ENCODE peak calls at places on chromosomes 16 and 17, in six cellular contexts. Q is GM10248, F is BJ, T is GM20000, Y is hepatocyte, J is ovary. I is an unnamed sample.

GRCh38 chr17:66525338-66525737 is 222.9 kb downstream of the PRKCA start:
- DNase-seq in Y (no peak), Q (no peak), T (no peak), F (no peak), J (no peak), I (no peak)

GRCh38 chr17:1461193-1461944 is 5.3 kb upstream of the CRK start:
- DNase-seq in Q (no peak), F (no peak), Y (no peak), T (no peak), J (no peak), I (no peak)

GRCh38 chr16:31475949-31476304 is 4.0 kb downstream of the TGFB1I1 start:
- DNase-seq in J (no peak), F (no peak), T (no peak), Q (no peak), Y (no peak), I (no peak)

GRCh38 chr17:9140550-9141422 is 119.5 kb downstream of the NTN1 start:
- DNase-seq in Y (no peak), J (no peak), F (no peak), Q (no peak), T (no peak), I (no peak)

GRCh38 chr17:43891851-43892671 is 15.3 kb downstream of the MPP2 start:
- DNase-seq in T (no peak), J (no peak), Q (no peak), Y (no peak), F (no peak), I (no peak)

GRCh38 chr17:51044964-51045363 is 75.7 kb downstream of the SPAG9 start:
- DNase-seq in F (no peak), Q (no peak), T (no peak), Y (no peak), J (no peak), I (no peak)

GRCh38 chr17:2056221-2057129 is 1.6 kb downstream of the HIC1 start:
- DNase-seq in Y (peak; percentile 63), J (peak; percentile 65), Q (peak; percentile 50), T (peak; percentile 83), F (no peak), I (no peak)

GRCh38 chr16:66165879-66166278 is 200.6 kb upstream of the CDH5 start:
- DNase-seq in J (no peak), F (no peak), Y (no peak), T (no peak), Q (no peak), I (no peak)

GRCh38 chr16:9408297-9408696 is 316.9 kb downstream of the HAPSTR1 start:
- DNase-seq in Q (no peak), J (no peak), F (no peak), Y (no peak), T (no peak), I (no peak)

GRCh38 chr17:80800775-80801391 is 190.8 kb upstream of the CHMP6 start:
- DNase-seq in J (no peak), T (no peak), Q (no peak), F (no peak), Y (no peak), I (no peak)

GRCh38 chr17:9729034-9729650 is 62.2 kb downstream of the DHRS7C start:
- DNase-seq in Y (peak; percentile 66), J (no peak), T (peak; percentile 72), F (peak; percentile 6), Q (peak; percentile 74), I (peak; percentile 0)

GRCh38 chr16:4064950-4065352 is 51.3 kb downstream of the ADCY9 start:
- DNase-seq in T (no peak), Y (no peak), F (no peak), J (no peak), Q (no peak), I (no peak)

GRCh38 chr17:27560668-27561067 is 70.3 kb upstream of the LGALS9 start:
- DNase-seq in Q (no peak), T (no peak), J (peak; percentile 48), F (no peak), Y (no peak), I (no peak)

GRCh38 chr16:47779201-47780016 is 318.3 kb downstream of the PHKB start:
- DNase-seq in Q (peak; percentile 34), F (no peak), T (peak; percentile 46), Y (no peak), J (peak; percentile 8), I (no peak)

GRCh38 chr16:50517450-50518252 is 30.5 kb upstream of the NKD1 start:
- DNase-seq in Y (no peak), J (no peak), T (no peak), F (no peak), Q (no peak), I (no peak)

GRCh38 chr17:76793775-76794174 is 55.9 kb downstream of the MFSD11 start:
- DNase-seq in Q (no peak), T (peak; percentile 40), Y (no peak), J (no peak), F (no peak), I (no peak)
- TF ChIP-seq CTCF in Q (peak; percentile 42), T (peak; percentile 22), Y (no peak), J (no peak), F (peak; percentile 52), I (peak; percentile 48)

GRCh38 chr17:4740025-4740351 is 260 bp upstream of the CXCL16 start:
- DNase-seq in T (no peak), Q (no peak), J (no peak), Y (no peak), F (no peak), I (no peak)

GRCh38 chr17:4735825-4736651 is 3.6 kb upstream of the ZMYND15 start:
- DNase-seq in T (no peak), F (no peak), J (no peak), Y (no peak), Q (no peak), I (no peak)

GRCh38 chr17:4739122-4740024 is at the start of the genes CXCL16 and ZMYND15:
- DNase-seq in J (peak; percentile 72), T (peak; percentile 92), Y (peak; percentile 90), Q (peak; percentile 87), F (no peak), I (no peak)

GRCh38 chr17:4740584-4740983 is 856 bp upstream of the CXCL16 start:
- DNase-seq in Y (peak; percentile 4), F (no peak), T (no peak), J (no peak), Q (no peak), I (no peak)

GRCh38 chr17:4738136-4739121 is 1.2 kb upstream of the ZMYND15 start:
- DNase-seq in Y (peak; percentile 71), F (no peak), Q (no peak), J (no peak), T (no peak), I (no peak)
- TF ChIP-seq CTCF in Y (no peak), F (no peak), Q (no peak), J (no peak), T (no peak), I (no peak)

GRCh38 chr16:55242667-55243066 is 81.3 kb upstream of the IRX6 start:
- DNase-seq in F (no peak), T (no peak), Y (no peak), J (no peak), Q (no peak), I (no peak)
- TF ChIP-seq CTCF in F (no peak), T (no peak), Y (no peak), J (no peak), Q (no peak), I (no peak)

GRCh38 chr16:49382916-49383315 is 9.3 kb downstream of the C16orf78 start:
- DNase-seq in J (no peak), Q (no peak), T (no peak), F (no peak), Y (no peak), I (no peak)
- TF ChIP-seq CTCF in J (no peak), Q (no peak), T (peak; percentile 2), F (no peak), Y (no peak), I (no peak)

DNA sequence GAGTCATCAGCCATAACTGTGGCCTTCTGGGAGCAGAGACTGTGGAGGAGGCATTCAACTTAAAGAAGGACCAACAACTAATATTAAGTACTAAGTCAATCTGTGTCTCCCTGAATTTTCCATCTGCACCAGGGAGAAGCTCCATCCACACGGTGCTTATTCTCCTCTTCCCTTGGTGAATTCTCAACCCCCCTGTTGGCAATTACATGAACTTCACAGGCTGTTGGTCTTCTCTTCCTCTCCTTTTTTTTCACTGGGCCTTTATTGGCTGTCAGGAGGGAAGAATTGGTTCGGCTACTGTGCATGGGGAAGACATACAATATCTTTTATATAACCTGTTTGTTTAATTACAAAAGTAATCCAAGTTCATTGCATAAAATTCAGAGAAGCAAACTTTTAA is 152.8 kb upstream of the IRX6 start:
- DNase-seq in F (no peak), T (no peak), Y (no peak), Q (no peak), J (no peak), I (no peak)
- TF ChIP-seq CTCF in F (no peak), T (no peak), Y (no peak), Q (no peak), J (no peak), I (no peak)

DNA sequence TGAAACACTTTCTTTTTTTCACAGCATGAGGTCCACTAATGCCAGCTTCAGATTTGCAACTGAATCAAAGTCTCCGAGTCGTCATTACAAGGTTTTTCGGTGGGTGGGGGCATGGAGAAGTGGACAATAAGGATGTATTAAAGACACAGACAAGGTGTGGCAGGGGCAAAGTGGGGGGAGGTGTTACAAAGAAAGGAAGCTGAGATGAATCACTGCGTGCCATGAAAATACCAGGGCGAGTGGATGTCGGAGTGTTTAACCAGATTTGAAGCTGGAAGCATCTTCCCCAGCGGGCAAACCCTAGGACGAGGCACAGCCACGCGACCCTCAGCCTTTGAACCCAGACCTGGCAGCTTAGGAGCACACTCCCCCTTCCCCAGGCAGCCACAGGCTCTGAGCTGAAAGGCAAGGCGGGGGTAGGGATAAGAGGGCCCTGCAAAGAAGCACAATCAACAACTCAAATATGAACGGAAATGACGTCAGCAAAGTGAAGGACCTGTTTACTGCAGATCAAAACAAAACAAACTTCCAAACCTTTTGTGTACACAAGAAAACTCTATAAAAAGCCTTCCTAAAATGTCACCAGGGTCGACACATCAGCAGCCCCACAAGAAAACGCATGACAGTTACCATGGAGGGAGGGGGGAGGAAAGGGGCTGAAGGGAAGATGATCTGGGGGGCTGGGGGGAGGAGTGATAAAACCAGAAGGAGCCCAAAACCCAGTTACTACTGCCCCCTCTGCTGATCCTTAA is 5.6 kb upstream of the ZFHX3 start:
- DNase-seq in J (no peak), Y (no peak), Q (no peak), T (no peak), F (no peak), I (no peak)
- TF ChIP-seq CTCF in J (no peak), Y (no peak), Q (no peak), T (no peak), F (no peak), I (no peak)

GRCh38 chr17:48522990-48523389 is 7.8 kb downstream of the HOXB1 start:
- DNase-seq in Q (no peak), J (no peak), Y (no peak), T (no peak), F (no peak), I (no peak)
- TF ChIP-seq CTCF in Q (no peak), J (no peak), Y (peak; percentile 29), T (no peak), F (no peak), I (peak; percentile 41)

I was measured in AG04449.